ENCODE peak calls at places on chromosomes 2 and 18, in five cellular contexts. One of them, this sample, is unnamed.

GRCh38 chr2:168521342-168521741 is 65.3 kb downstream of the CERS6 start:
- DNase-seq in H9: no peak
- DNase-seq in astrocyte: no peak
- DNase-seq in cardiac muscle cell: peak
- DNase-seq in T-helper 9 cell: no peak
- DNase-seq in this sample: no peak

GRCh38 chr2:26847663-26848335 is at the start of gene DPYSL5:
- DNase-seq in cardiac muscle cell: peak
- DNase-seq in H9: peak
- DNase-seq in T-helper 9 cell: no peak
- DNase-seq in astrocyte: no peak
- DNase-seq in this sample: peak

GRCh38 chr2:113157108-113157896 is 16.5 kb upstream of the PSD4 start:
- DNase-seq in cardiac muscle cell: peak
- DNase-seq in T-helper 9 cell: no peak
- DNase-seq in H9: peak
- DNase-seq in astrocyte: peak
- DNase-seq in this sample: peak

GRCh38 chr2:5743992-5744391 is 51.8 kb downstream of the SOX11 start:
- DNase-seq in cardiac muscle cell: peak
- DNase-seq in astrocyte: no peak
- DNase-seq in H9: peak
- DNase-seq in T-helper 9 cell: no peak
- DNase-seq in this sample: peak

GRCh38 chr2:55869637-55870325 is 53.8 kb downstream of the EFEMP1 start:
- DNase-seq in H9: no peak
- DNase-seq in cardiac muscle cell: no peak
- DNase-seq in T-helper 9 cell: no peak
- DNase-seq in astrocyte: peak
- DNase-seq in this sample: no peak

GRCh38 chr18:78728301-78729098 is 251.1 kb upstream of the SALL3 start:
- DNase-seq in astrocyte: no peak
- DNase-seq in T-helper 9 cell: no peak
- DNase-seq in cardiac muscle cell: no peak
- DNase-seq in H9: peak
- DNase-seq in this sample: no peak

GRCh38 chr2:201406077-201406662 is 45.1 kb downstream of the TRAK2 start:
- DNase-seq in T-helper 9 cell: no peak
- DNase-seq in cardiac muscle cell: no peak
- DNase-seq in astrocyte: peak
- DNase-seq in H9: no peak
- DNase-seq in this sample: no peak

GRCh38 chr2:55618025-55618648 is 715 bp upstream of the PPP4R3B start:
- DNase-seq in cardiac muscle cell: peak
- DNase-seq in T-helper 9 cell: no peak
- DNase-seq in H9: no peak
- DNase-seq in astrocyte: peak
- DNase-seq in this sample: no peak

GRCh38 chr2:134897932-134898331 is 20.7 kb upstream of the CCNT2 start:
- DNase-seq in H9: no peak
- DNase-seq in T-helper 9 cell: no peak
- DNase-seq in cardiac muscle cell: peak
- DNase-seq in astrocyte: no peak
- DNase-seq in this sample: no peak

GRCh38 chr18:48893061-48893558 is 57.7 kb downstream of the SMAD7 start:
- DNase-seq in T-helper 9 cell: no peak
- DNase-seq in cardiac muscle cell: no peak
- DNase-seq in H9: no peak
- DNase-seq in astrocyte: no peak
- DNase-seq in this sample: no peak

GRCh38 chr2:76958749-76959148 is 563.4 kb downstream of the LRRTM4 start:
- DNase-seq in H9: peak
- DNase-seq in astrocyte: no peak
- DNase-seq in cardiac muscle cell: peak
- DNase-seq in T-helper 9 cell: no peak
- DNase-seq in this sample: peak

GRCh38 chr2:177900091-177900490 is 172.5 kb downstream of the PDE11A start:
- DNase-seq in cardiac muscle cell: no peak
- DNase-seq in T-helper 9 cell: no peak
- DNase-seq in astrocyte: no peak
- DNase-seq in H9: no peak
- DNase-seq in this sample: no peak

GRCh38 chr2:113273031-113273551 is 5.6 kb downstream of the PAX8 start:
- DNase-seq in H9: peak
- DNase-seq in T-helper 9 cell: peak
- DNase-seq in cardiac muscle cell: peak
- DNase-seq in astrocyte: no peak
- DNase-seq in this sample: peak

GRCh38 chr18:79680100-79680879 is 687 bp downstream of the CTDP1 start:
- DNase-seq in T-helper 9 cell: peak
- DNase-seq in astrocyte: peak
- DNase-seq in H9: no peak
- DNase-seq in cardiac muscle cell: peak
- DNase-seq in this sample: no peak

GRCh38 chr2:240432820-240433801 is 2.4 kb upstream of the GPC1 start:
- DNase-seq in T-helper 9 cell: no peak
- DNase-seq in H9: peak
- DNase-seq in astrocyte: no peak
- DNase-seq in cardiac muscle cell: no peak
- DNase-seq in this sample: no peak

GRCh38 chr18:74259332-74259731 is 32.4 kb downstream of the CYB5A start:
- DNase-seq in T-helper 9 cell: no peak
- DNase-seq in cardiac muscle cell: no peak
- DNase-seq in H9: no peak
- DNase-seq in astrocyte: no peak
- DNase-seq in this sample: no peak

GRCh38 chr2:218859556-218859993 is at the start of gene WNT6:
- DNase-seq in astrocyte: no peak
- DNase-seq in H9: no peak
- DNase-seq in T-helper 9 cell: no peak
- DNase-seq in cardiac muscle cell: peak
- DNase-seq in this sample: no peak

GRCh38 chr2:73985318-73986084 is 791 bp downstream of the TET3 start:
- DNase-seq in astrocyte: no peak
- DNase-seq in T-helper 9 cell: peak
- DNase-seq in H9: no peak
- DNase-seq in cardiac muscle cell: peak
- DNase-seq in this sample: peak

GRCh38 chr2:190838492-190838910 is 42.1 kb upstream of the GLS start:
- DNase-seq in T-helper 9 cell: no peak
- DNase-seq in astrocyte: peak
- DNase-seq in cardiac muscle cell: no peak
- DNase-seq in H9: no peak
- DNase-seq in this sample: no peak

GRCh38 chr2:11855120-11855760 is 108.8 kb downstream of the LPIN1 start:
- DNase-seq in cardiac muscle cell: peak
- DNase-seq in H9: no peak
- DNase-seq in T-helper 9 cell: no peak
- DNase-seq in astrocyte: no peak
- DNase-seq in this sample: no peak

GRCh38 chr18:48944634-48945033 is 6.1 kb downstream of the SMAD7 start:
- DNase-seq in H9: no peak
- DNase-seq in astrocyte: peak
- DNase-seq in cardiac muscle cell: peak
- DNase-seq in T-helper 9 cell: no peak
- DNase-seq in this sample: no peak

GRCh38 chr2:216632952-216633615 is at the start of gene IGFBP2:
- DNase-seq in T-helper 9 cell: no peak
- DNase-seq in H9: peak
- DNase-seq in cardiac muscle cell: peak
- DNase-seq in astrocyte: peak
- DNase-seq in this sample: peak

This sample was measured in iPS-NIHi11.